ENCODE peak calls at places on chromosomes 1 and 21, in eight cellular contexts. V is HFF-Myc; P is tibial artery; Z is epithelial cell of esophagus; B is tibial nerve; G is SK-N-SH; D is CD8-positive, alpha-beta T cell; Y is suprapubic skin. L is an unnamed sample.

GRCh38 chr1:29096255-29096896 is 27.3 kb downstream of the TMEM200B start:
- DNase-seq in V (no peak), P (no peak), Z (no peak), B (no peak), G (no peak), D (no peak), Y (no peak), L (no peak)

GRCh38 chr1:65890201-65890600 is 97.5 kb downstream of the PDE4B start:
- DNase-seq in V (no peak), P (no peak), Z (no peak), B (no peak), G (no peak), D (no peak), Y (no peak), L (no peak)

GRCh38 chr1:36166938-36167910 is 11.3 kb downstream of the MAP7D1 start:
- DNase-seq in V (no peak), P (no peak), Z (peak), B (no peak), G (no peak), D (no peak), Y (no peak), L (no peak)

GRCh38 chr1:162904579-162904978 is 43.6 kb upstream of the CCDC190 start:
- DNase-seq in V (no peak), P (no peak), Z (no peak), B (no peak), G (no peak), D (no peak), Y (no peak), L (no peak)

GRCh38 chr21:39686636-39687035 is 58.3 kb upstream of the IGSF5 start:
- DNase-seq in V (no peak), P (no peak), Z (no peak), B (no peak), G (no peak), D (no peak), Y (no peak), L (no peak)

GRCh38 chr1:223846668-223847007 is 891 bp upstream of the TP53BP2 start:
- DNase-seq in V (no peak), P (no peak), Z (peak), B (no peak), G (peak), D (no peak), Y (no peak), L (no peak)

GRCh38 chr1:7290971-7291970 is 479.8 kb upstream of the VAMP3 start:
- DNase-seq in V (no peak), P (no peak), Z (no peak), B (no peak), G (peak), D (no peak), Y (no peak), L (no peak)

GRCh38 chr1:67552336-67552759 is 122.1 kb upstream of the SERBP1 start:
- DNase-seq in V (no peak), P (no peak), Z (no peak), B (no peak), G (no peak), D (no peak), Y (no peak), L (no peak)

GRCh38 chr1:27571439-27572018 is 32.4 kb downstream of the AHDC1 start:
- DNase-seq in V (no peak), P (no peak), Z (no peak), B (no peak), G (peak), D (no peak), Y (peak), L (no peak)

GRCh38 chr1:21322681-21323016 is 32.4 kb upstream of the ECE1 start:
- DNase-seq in V (no peak), P (no peak), Z (no peak), B (no peak), G (no peak), D (no peak), Y (no peak), L (no peak)

GRCh38 chr1:10555635-10556429 is 81.1 kb downstream of the PEX14 start:
- DNase-seq in V (no peak), P (no peak), Z (peak), B (no peak), G (no peak), D (no peak), Y (no peak), L (no peak)

GRCh38 chr1:196002906-196003305 is 605.3 kb downstream of the KCNT2 start:
- DNase-seq in V (no peak), P (no peak), Z (peak), B (no peak), G (no peak), D (no peak), Y (no peak), L (no peak)

DNA sequence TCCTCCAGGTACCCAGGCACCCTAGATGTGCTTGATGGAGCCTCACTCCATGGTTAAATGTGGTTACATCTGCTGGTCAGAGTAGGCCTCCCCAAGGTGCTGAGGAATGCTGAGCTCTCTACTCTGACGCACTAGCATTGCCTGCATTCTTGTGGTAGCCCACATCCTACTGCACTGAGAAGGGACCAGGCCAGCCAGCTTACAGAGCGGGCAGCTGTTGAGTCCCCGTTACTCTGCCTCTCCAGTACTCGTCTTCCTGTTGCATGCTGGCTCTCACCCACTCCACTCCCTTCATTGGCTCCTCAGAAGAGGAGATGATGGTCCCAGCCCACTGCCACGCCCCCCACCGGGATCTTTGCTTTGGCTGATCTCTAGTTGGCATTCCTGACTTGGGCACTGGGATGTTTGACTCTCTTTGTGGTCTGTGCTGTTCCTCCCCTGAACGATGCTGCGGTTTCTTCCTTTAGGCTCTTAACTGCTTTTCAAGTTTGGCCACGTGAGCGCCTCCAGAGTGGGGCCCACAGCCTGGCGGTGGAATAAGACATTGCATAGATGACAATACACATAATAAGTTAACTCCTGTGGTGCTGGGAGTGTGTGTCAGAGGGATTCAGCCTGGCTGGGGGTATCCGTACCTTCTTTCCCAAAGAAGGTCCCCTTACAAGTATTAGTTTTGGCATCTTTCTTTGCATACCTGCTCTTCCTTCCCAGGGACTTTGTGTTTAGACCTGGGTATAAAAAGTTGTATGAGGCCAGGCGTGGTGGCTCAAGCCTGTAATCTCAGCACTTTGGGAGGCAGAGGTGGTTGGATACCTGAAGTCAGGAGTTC is 18.6 kb downstream of the AZIN2 start:
- DNase-seq in V (peak), P (peak), Z (peak), B (peak), G (no peak), D (peak), Y (no peak), L (peak)
- TF ChIP-seq CTCF in V (peak), P (peak), Z (peak), B (no peak), G (peak), D (peak), Y (no peak), L (peak)

GRCh38 chr1:202349263-202349928 is 897 bp downstream of the PPP1R12B start:
- DNase-seq in V (no peak), P (peak), Z (peak), B (no peak), G (peak), D (no peak), Y (no peak), L (peak)

GRCh38 chr1:202348509-202349262 is at the start of gene PPP1R12B:
- DNase-seq in V (peak), P (peak), Z (peak), B (peak), G (peak), D (peak), Y (peak), L (peak)

GRCh38 chr1:202343652-202344349 is 2.1 kb upstream of the UBE2T start:
- DNase-seq in V (no peak), P (no peak), Z (peak), B (no peak), G (peak), D (no peak), Y (no peak), L (no peak)

GRCh38 chr1:202351725-202352124 is 3.2 kb downstream of the PPP1R12B start:
- DNase-seq in V (no peak), P (no peak), Z (no peak), B (no peak), G (no peak), D (no peak), Y (no peak), L (no peak)

GRCh38 chr1:202348005-202348508 is 442 bp upstream of the PPP1R12B start:
- DNase-seq in V (no peak), P (no peak), Z (no peak), B (no peak), G (no peak), D (no peak), Y (no peak), L (no peak)
- H3K4me3 ChIP-seq in V (no peak), P (peak), Z (peak), B (no peak), G (no peak), D (peak), Y (peak), L (no peak)

DNA sequence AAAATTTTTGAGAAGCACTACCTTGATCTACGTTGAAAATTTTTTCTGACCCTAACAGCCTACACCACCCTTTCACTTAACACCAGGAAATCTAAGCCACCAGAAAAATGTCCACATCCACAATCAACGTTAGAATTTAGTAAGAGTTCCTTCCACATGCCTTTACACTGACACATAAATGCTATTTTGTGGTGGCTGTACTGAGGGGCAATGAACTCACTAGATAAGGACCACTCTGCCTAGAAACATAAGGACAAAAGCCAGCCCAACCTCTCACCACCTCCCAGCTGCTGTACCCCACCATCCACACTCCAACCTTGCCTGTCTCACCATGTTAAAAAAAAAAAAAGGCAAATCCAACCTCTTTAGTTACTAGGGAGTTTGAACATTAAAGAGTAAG is 29.8 kb downstream of the PARP1 start:
- DNase-seq in V (no peak), P (no peak), Z (no peak), B (no peak), G (no peak), D (no peak), Y (no peak), L (no peak)
- TF ChIP-seq CTCF in V (no peak), P (no peak), Z (no peak), B (no peak), G (no peak), D (no peak), Y (no peak), L (no peak)

GRCh38 chr1:11790880-11791715 is 14.7 kb downstream of the MTHFR start:
- DNase-seq in V (peak), P (peak), Z (peak), B (peak), G (no peak), D (no peak), Y (peak), L (peak)
- H3K4me3 ChIP-seq in V (no peak), P (no peak), Z (no peak), B (no peak), G (no peak), D (no peak), Y (no peak), L (no peak)

L was measured in AG09309.